ENCODE peak calls at places on chromosome 11, in ten cellular contexts. O is lower lobe of right lung; T is left ventricle myocardium inferior; D is Caco-2; N is CD8-positive, alpha-beta memory T cell; L is spleen; X is CD8-positive, alpha-beta T cell; Q is ovary; P is transverse colon; S is keratinocyte. K is an unnamed sample. For H3K4me1, the result is how much of the 10 kb centered on the place peaks cover.

GRCh38 chr11:10164621-10165020 is 129.4 kb downstream of the SBF2 start:
- DNase-seq in O (no peak), T (no peak), D (no peak), N (no peak), L (no peak), X (no peak), Q (no peak), P (no peak), S (no peak), K (no peak)

GRCh38 chr11:12090061-12090572 is 20.3 kb upstream of the MICAL2 start:
- DNase-seq in O (peak), T (no peak), D (no peak), N (no peak), L (no peak), X (no peak), Q (no peak), P (no peak), S (peak), K (no peak)

GRCh38 chr11:130181295-130182272 is 22.0 kb downstream of the ST14 start:
- DNase-seq in O (no peak), T (no peak), D (peak), N (no peak), L (no peak), X (no peak), Q (no peak), P (peak), S (no peak), K (no peak)

GRCh38 chr11:30447246-30447645 is 124.3 kb downstream of the ARL14EP start:
- DNase-seq in O (no peak), T (no peak), D (no peak), N (no peak), L (no peak), X (no peak), Q (no peak), P (no peak), S (no peak), K (no peak)

GRCh38 chr11:117188620-117189081 is 10.1 kb downstream of the SIDT2 start:
- DNase-seq in O (peak), T (no peak), D (no peak), N (no peak), L (peak), X (no peak), Q (no peak), P (no peak), S (no peak), K (no peak)

GRCh38 chr11:115869780-115870431 is 365.7 kb upstream of the CADM1 start:
- DNase-seq in O (no peak), T (no peak), D (peak), N (no peak), L (no peak), X (peak), Q (no peak), P (peak), S (no peak), K (peak)

GRCh38 chr11:18726040-18726439 is at the start of gene IGSF22:
- DNase-seq in O (no peak), T (no peak), D (no peak), N (no peak), L (no peak), X (no peak), Q (no peak), P (no peak), S (no peak), K (no peak)

GRCh38 chr11:45096636-45097035 is 49.8 kb upstream of the PRDM11 start:
- DNase-seq in O (no peak), T (no peak), D (no peak), N (no peak), L (no peak), X (no peak), Q (no peak), P (no peak), S (no peak), K (no peak)

GRCh38 chr11:10109836-10110235 is 184.2 kb downstream of the SBF2 start:
- DNase-seq in O (no peak), T (no peak), D (no peak), N (no peak), L (no peak), X (no peak), Q (no peak), P (no peak), S (no peak), K (no peak)

GRCh38 chr11:67406420-67406968 is 2.6 kb downstream of the TBC1D10C start:
- DNase-seq in O (no peak), T (no peak), D (no peak), N (no peak), L (no peak), X (no peak), Q (no peak), P (no peak), S (no peak), K (no peak)

GRCh38 chr11:95219599-95219998 is 11.4 kb downstream of the SESN3 start:
- DNase-seq in O (no peak), T (no peak), D (no peak), N (no peak), L (no peak), X (no peak), Q (no peak), P (no peak), S (no peak), K (no peak)

GRCh38 chr11:105144887-105145286 is 5.3 kb upstream of the CARD18 start:
- DNase-seq in O (no peak), T (no peak), D (no peak), N (no peak), L (no peak), X (no peak), Q (no peak), P (no peak), S (no peak), K (no peak)

GRCh38 chr11:22031791-22032190 is 161.1 kb upstream of the ANO5 start:
- DNase-seq in O (no peak), T (no peak), D (no peak), N (no peak), L (no peak), X (no peak), Q (no peak), P (no peak), S (no peak), K (no peak)

GRCh38 chr11:123458501-123458900 is 28.4 kb downstream of the GRAMD1B start:
- DNase-seq in O (no peak), T (no peak), D (no peak), N (no peak), L (no peak), X (no peak), Q (no peak), P (no peak), S (no peak), K (no peak)

GRCh38 chr11:123460006-123460700 is 30.1 kb downstream of the GRAMD1B start:
- DNase-seq in O (no peak), T (no peak), D (no peak), N (no peak), L (no peak), X (no peak), Q (no peak), P (no peak), S (no peak), K (no peak)

GRCh38 chr11:123454796-123455195 is 24.7 kb downstream of the GRAMD1B start:
- DNase-seq in O (no peak), T (no peak), D (no peak), N (no peak), L (no peak), X (no peak), Q (no peak), P (no peak), S (no peak), K (no peak)

GRCh38 chr11:123454060-123454651 is 24.1 kb downstream of the GRAMD1B start:
- DNase-seq in O (no peak), T (no peak), D (no peak), N (peak), L (no peak), X (no peak), Q (no peak), P (peak), S (peak), K (peak)

DNA sequence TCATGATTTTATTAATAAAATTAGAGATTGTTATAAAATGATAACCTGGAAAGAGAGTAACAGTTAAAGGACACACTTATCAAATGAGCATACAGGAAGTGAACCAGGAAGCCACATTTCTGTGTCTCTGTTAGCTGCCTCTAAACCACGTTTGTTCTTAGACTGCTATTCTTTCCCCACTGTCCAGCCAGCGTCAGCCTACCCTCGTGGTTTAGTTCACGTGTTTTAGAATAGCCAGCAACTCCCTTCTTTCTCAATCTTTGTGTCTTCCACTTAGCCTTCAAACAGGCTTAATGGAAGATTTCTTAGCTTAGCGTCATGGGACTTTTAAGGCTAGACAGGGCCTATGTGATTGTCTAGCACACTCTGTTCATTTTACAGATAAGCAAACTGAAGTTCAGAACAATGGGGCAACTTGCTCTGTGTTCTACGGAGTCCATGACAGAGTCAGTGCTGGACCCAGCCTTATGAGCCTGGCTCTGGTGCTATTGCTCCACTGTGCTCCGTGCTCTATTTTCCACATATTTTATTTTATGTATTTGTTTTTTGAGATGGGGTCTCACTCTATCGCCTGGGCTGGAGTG is 27.2 kb downstream of the GRAMD1B start:
- DNase-seq in O (peak), T (no peak), D (no peak), N (peak), L (no peak), X (no peak), Q (no peak), P (peak), S (no peak), K (no peak)
- H3K4me1 ChIP-seq in O (under half), T (half or more), D (under half), N (under half), L (under half), X (under half), Q (under half), P (under half), S (under half), K (under half)

GRCh38 chr11:65609236-65609635 is 4.8 kb downstream of the MAP3K11 start:
- DNase-seq in O (no peak), T (no peak), D (no peak), N (no peak), L (no peak), X (no peak), Q (peak), P (no peak), S (no peak), K (no peak)

GRCh38 chr11:65611758-65612603 is 2.0 kb downstream of the MAP3K11 start:
- DNase-seq in O (no peak), T (no peak), D (no peak), N (no peak), L (no peak), X (no peak), Q (peak), P (no peak), S (no peak), K (no peak)

GRCh38 chr11:65612691-65613090 is 1.3 kb downstream of the MAP3K11 start:
- DNase-seq in O (no peak), T (no peak), D (no peak), N (no peak), L (peak), X (no peak), Q (no peak), P (no peak), S (no peak), K (no peak)

GRCh38 chr11:65609711-65610110 is 4.3 kb downstream of the MAP3K11 start:
- DNase-seq in O (no peak), T (no peak), D (no peak), N (no peak), L (no peak), X (no peak), Q (peak), P (no peak), S (no peak), K (no peak)

DNA sequence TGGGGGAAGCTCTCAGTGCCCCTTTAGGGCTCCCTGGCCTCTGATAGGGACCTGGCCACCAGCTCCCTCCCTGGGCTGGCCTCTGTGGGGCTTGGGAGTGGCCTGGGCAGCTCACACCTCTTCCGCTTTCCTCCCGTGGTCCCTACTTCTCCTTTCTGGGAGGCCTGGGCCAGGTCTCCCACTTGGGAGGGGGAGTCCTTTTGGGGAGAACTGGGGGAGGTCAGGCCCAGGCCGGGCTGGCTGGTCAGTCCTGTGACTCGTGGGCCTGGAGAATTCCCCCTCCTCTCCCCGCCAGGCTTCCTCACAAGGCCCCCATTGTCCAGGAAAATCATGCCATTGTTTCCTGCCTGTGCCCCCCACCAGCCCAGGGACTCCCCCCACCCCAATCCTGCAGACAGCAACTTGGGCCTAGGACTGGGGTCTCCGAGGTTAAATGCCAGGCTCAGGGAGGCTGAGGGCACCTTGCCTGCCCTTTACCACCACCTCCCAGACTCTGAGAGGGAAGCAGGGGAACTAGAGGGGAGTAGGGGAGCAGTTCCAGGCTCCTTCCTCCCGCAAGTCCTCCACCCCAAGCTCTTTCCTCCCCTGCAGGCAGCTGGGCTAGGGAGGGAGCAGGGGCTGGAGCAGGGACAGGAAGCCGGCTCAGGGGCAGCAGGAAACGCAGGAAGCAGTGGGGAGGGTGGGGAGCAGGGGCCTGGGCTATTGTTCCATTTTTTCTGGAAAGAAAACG is 2.8 kb downstream of the MAP3K11 start:
- DNase-seq in O (peak), T (peak), D (no peak), N (no peak), L (peak), X (no peak), Q (peak), P (no peak), S (no peak), K (no peak)
- H3K4me3 ChIP-seq in O (peak), T (peak), D (no peak), N (no peak), L (peak), X (no peak), Q (no peak), P (peak), S (no peak), K (no peak)

GRCh38 chr11:64095949-64096348 is 60.2 kb downstream of the FLRT1 start:
- DNase-seq in O (no peak), T (no peak), D (no peak), N (no peak), L (no peak), X (no peak), Q (no peak), P (no peak), S (no peak), K (no peak)
- H3K4me1 ChIP-seq in O (under half), T (under half), D (under half), N (under half), L (under half), X (under half), Q (under half), P (under half), S (under half), K (under half)

DNA sequence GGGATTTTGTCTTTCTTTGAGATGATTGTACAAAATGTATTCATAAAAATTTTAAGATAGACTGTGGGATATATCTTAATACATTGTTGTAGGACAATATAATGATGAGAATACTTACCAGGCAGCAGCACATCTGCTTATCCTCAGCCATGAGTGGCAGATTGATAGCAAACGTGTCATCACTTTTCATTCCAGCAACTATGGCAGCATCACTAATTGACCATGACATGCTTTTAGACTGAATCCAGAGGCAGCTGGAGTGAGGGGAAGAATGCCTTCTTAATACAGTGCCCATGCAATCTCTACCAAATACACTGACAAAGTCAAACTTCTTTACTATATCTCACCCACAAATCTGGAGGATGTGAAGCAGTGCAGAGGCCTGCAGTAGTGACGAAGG is 755.2 kb upstream of the RAG2 start:
- DNase-seq in O (no peak), T (no peak), D (no peak), N (no peak), L (no peak), X (no peak), Q (no peak), P (no peak), S (no peak), K (no peak)
- H3K4me3 ChIP-seq in O (no peak), T (no peak), D (no peak), N (no peak), L (no peak), X (no peak), Q (no peak), P (no peak), S (no peak), K (no peak)

DNA sequence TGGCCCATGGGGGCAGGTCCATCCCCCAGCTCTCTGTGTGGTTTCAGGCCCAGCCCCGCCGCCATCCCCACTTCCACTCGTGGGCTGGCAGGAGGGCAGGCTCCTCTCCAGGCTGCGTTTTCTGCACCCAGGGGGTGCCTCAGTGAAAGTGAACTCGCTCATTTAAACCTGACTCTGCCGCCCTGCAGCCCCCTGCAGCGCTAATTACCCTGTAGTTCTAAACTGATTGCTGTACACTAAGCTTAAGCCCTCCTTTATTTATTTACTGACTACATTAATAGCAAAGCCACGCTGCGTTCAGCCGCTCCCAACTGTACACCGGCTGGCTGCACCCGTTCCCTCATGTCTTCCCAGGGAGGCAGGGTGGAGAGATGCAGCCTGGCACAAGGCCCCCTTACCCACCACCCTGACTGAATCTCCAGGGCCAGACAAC is 36.6 kb upstream of the NNMT start:
- DNase-seq in O (no peak), T (no peak), D (no peak), N (no peak), L (no peak), X (no peak), Q (no peak), P (no peak), S (no peak), K (no peak)
- H3K4me1 ChIP-seq in O (half or more), T (half or more), D (under half), N (under half), L (under half), X (under half), Q (under half), P (under half), S (under half), K (under half)

DNA sequence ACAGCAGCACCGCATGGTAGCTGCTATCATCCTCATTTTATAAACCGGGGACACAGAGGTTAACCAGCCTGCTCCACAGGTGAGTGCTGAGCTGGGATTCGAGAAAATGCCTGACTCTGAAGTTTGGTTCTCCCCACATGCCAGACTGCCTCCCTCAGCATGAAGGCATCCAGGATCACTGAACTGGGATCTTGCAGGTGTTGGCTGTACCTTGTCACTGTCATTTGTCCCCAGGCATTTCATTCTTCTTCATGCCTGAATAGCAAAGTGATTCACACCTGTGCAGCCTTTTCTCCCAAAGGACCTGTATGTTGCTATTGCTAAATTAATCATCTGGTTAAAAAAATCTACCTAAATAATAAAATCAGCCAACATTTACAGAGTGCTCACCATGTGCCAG is 204.1 kb downstream of the HIPK3 start:
- DNase-seq in O (no peak), T (no peak), D (no peak), N (no peak), L (no peak), X (no peak), Q (no peak), P (no peak), S (no peak), K (no peak)
- H3K4me3 ChIP-seq in O (no peak), T (no peak), D (no peak), N (no peak), L (no peak), X (no peak), Q (no peak), P (no peak), S (no peak), K (no peak)

GRCh38 chr11:73528420-73528819 is 69.5 kb downstream of the FAM168A start:
- DNase-seq in O (no peak), T (no peak), D (no peak), N (no peak), L (no peak), X (no peak), Q (no peak), P (no peak), S (no peak), K (no peak)

GRCh38 chr11:73528877-73529530 is 68.9 kb downstream of the FAM168A start:
- DNase-seq in O (no peak), T (no peak), D (no peak), N (no peak), L (no peak), X (no peak), Q (no peak), P (no peak), S (no peak), K (no peak)

GRCh38 chr11:73528013-73528412 is 69.9 kb downstream of the FAM168A start:
- DNase-seq in O (no peak), T (no peak), D (no peak), N (no peak), L (no peak), X (no peak), Q (no peak), P (no peak), S (no peak), K (no peak)

GRCh38 chr11:73524774-73525173 is 73.1 kb downstream of the FAM168A start:
- DNase-seq in O (no peak), T (no peak), D (no peak), N (no peak), L (no peak), X (no peak), Q (no peak), P (no peak), S (no peak), K (no peak)

GRCh38 chr11:73525611-73526010 is 72.3 kb downstream of the FAM168A start:
- DNase-seq in O (no peak), T (no peak), D (no peak), N (no peak), L (no peak), X (no peak), Q (no peak), P (no peak), S (no peak), K (no peak)
- H3K4me1 ChIP-seq in O (under half), T (half or more), D (under half), N (under half), L (under half), X (under half), Q (under half), P (under half), S (under half), K (under half)

K was measured in HAP-1.